ENCODE peak calls at places on chromosomes 11 and 22, in eight cellular contexts. K, D, N, O, L, S, T and X are unnamed samples.

GRCh38 chr11:15123849-15124248 is 9.1 kb downstream of the INSC start:
- DNase-seq in K (no peak), D (no peak), N (no peak), O (no peak), L (no peak), S (no peak), T (no peak), X (no peak)

GRCh38 chr11:61195710-61196109 is 7.6 kb upstream of the PGA3 start:
- DNase-seq in K (no peak), D (no peak), N (peak; percentile 83), O (no peak), L (no peak), S (no peak), T (no peak), X (no peak)

GRCh38 chr11:77287615-77288273 is 13.7 kb downstream of the GDPD4 start:
- DNase-seq in K (no peak), D (no peak), N (no peak), O (no peak), L (no peak), S (no peak), T (no peak), X (no peak)

GRCh38 chr11:134380785-134381184 is 31.3 kb downstream of the B3GAT1 start:
- DNase-seq in K (no peak), D (no peak), N (no peak), O (no peak), L (no peak), S (no peak), T (no peak), X (no peak)

GRCh38 chr22:25840883-25841282 is 98.9 kb downstream of the MYO18B start:
- DNase-seq in K (peak; percentile 42), D (no peak), N (no peak), O (no peak), L (no peak), S (peak; percentile 14), T (no peak), X (no peak)

GRCh38 chr11:85867751-85868150 is 12.6 kb downstream of the CCDC83 start:
- DNase-seq in K (no peak), D (no peak), N (no peak), O (no peak), L (no peak), S (no peak), T (no peak), X (no peak)

GRCh38 chr11:46597609-46598219 is 3.9 kb upstream of the AMBRA1 start:
- DNase-seq in K (no peak), D (no peak), N (no peak), O (no peak), L (no peak), S (no peak), T (no peak), X (no peak)

GRCh38 chr11:74820763-74821162 is 72.1 kb downstream of the RNF169 start:
- DNase-seq in K (no peak), D (no peak), N (no peak), O (no peak), L (no peak), S (no peak), T (no peak), X (no peak)

GRCh38 chr11:19323502-19323901 is 82.8 kb upstream of the E2F8 start:
- DNase-seq in K (no peak), D (no peak), N (no peak), O (no peak), L (no peak), S (no peak), T (no peak), X (no peak)

GRCh38 chr11:48210052-48210451 is 6.6 kb upstream of the OR4B1 start:
- DNase-seq in K (no peak), D (no peak), N (no peak), O (no peak), L (no peak), S (no peak), T (no peak), X (no peak)

GRCh38 chr11:85903811-85904210 is 48.6 kb downstream of the CCDC83 start:
- DNase-seq in K (no peak), D (no peak), N (no peak), O (no peak), L (no peak), S (no peak), T (no peak), X (no peak)

GRCh38 chr11:47938791-47939560 is 41.4 kb upstream of the PTPRJ start:
- DNase-seq in K (no peak), D (no peak), N (no peak), O (no peak), L (no peak), S (no peak), T (no peak), X (no peak)

GRCh38 chr11:21142007-21142406 is 472.6 kb downstream of the NELL1 start:
- DNase-seq in K (no peak), D (no peak), N (no peak), O (no peak), L (no peak), S (peak; percentile 56), T (no peak), X (no peak)

DNA sequence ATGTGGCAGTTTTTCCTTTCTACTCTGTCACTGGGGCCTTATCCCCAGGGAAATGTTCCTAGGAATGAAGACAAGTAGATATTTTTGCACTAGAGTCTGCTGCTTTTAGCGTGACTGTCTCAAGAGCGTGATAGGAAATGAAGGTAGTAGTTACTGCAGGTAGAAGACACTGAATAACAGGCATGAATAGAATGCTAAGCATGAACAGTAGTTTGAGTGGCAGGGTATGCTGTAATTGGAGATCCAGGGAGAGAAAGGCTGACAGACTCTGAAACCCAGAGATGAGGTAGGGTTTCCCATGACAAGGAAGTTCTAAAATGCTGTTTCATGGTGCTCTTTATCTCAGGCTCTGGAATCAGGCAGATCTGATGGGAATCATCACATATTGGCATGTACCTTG is 475.2 kb downstream of the NELL1 start:
- DNase-seq in K (no peak), D (no peak), N (no peak), O (no peak), L (no peak), S (no peak), T (no peak), X (no peak)
- TF ChIP-seq POLR2AphosphoS5 in K (no peak), D (no peak), N (no peak), O (no peak), L (no peak), S (no peak), T (no peak), X (no peak)

DNA sequence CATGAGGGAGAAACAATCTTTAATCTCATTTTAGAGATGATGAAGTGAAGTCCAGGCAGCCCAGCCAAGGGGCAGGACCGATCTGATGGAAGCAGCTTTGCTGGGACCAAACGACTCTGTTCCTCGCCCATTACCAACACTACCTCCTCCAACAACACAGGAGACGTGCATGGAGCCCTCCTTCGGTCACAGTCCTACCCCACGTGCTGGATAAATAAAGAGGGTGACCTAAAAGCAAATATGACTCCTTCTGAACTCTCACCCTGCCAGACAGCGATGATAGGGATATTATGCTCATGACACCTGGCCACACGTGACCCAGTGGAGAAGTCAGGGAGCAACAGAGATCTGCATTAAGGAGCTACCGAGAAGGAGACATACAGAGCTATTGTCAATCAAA is 26.0 kb downstream of the SCGB1A1 start:
- DNase-seq in K (no peak), D (no peak), N (no peak), O (peak; percentile 80), L (no peak), S (no peak), T (no peak), X (no peak)
- TF ChIP-seq POLR2A in K (no peak), D (no peak), N (no peak), O (no peak), L (no peak), S (no peak), T (no peak), X (no peak)

DNA sequence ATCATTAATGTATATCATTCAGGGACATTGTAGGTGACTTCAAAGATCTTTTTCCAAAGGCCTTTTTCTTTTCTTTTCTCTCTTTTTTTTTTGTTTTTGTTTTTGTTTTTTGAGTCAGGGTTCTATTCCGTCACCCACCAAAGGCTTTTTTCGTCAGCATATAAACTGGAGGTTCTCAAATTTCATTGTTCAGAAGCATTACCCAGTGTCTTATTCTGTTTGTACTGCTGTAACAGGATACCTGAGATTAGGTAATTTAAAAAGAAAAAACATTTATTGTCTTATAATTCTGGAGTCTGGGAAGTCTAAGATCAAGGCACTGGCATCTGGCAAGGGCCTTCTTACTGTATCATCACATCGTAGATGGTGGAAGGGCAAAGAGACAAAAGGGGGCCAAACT is 6.4 kb upstream of the SYT9 start:
- DNase-seq in K (no peak), D (no peak), N (no peak), O (no peak), L (no peak), S (no peak), T (no peak), X (no peak)
- TF ChIP-seq POLR2AphosphoS5 in K (no peak), D (no peak), N (no peak), O (no peak), L (no peak), S (no peak), T (no peak), X (no peak)

DNA sequence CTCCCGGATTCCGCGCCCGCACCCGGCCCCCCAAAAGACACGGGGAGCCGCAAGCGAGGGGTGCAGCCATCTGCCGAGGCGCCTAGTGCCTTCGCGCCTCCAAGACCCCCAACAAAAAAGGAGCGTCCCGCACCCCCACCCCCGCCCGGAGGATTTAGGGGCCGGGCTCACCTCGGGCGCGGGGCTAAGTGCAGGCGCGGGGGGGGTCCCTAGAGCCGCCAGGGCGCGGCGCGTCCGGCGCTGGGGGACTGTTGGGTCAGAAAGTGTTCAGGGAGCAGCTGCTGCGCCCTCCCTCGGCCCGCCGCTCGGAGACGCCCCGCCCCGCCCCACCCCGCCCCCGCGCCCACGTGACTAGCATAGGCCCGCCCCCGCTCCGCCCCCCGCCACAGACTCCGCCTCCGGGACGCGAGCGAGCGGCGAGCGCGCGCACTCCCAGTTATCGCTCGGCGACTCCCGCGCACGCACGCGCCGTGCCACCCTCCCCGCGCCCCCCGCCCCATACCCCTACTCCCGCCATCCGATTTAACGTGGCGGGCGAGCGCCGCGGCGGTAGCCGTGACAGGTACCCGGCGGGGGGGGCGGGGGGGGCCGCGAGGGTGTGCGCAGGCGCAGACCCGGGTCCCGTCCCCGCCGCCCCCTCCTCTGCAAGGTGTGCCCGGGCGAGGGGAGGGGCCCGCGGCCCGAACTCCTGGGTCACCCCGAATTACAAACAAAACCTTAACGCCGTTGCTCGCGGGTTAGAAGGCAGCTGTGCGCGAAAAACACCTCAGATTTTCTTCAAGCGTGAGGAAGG is 56.2 kb downstream of the KCNJ4 start:
- DNase-seq in K (peak; percentile 95), D (peak; percentile 89), N (peak; percentile 92), O (peak; percentile 91), L (peak; percentile 86), S (peak; percentile 94), T (peak; percentile 90), X (peak; percentile 91)
- TF ChIP-seq POLR2A in K (no peak), D (peak; percentile 90), N (no peak), O (peak; percentile 74), L (peak; percentile 84), S (peak; percentile 58), T (no peak), X (peak; percentile 83)

DNA sequence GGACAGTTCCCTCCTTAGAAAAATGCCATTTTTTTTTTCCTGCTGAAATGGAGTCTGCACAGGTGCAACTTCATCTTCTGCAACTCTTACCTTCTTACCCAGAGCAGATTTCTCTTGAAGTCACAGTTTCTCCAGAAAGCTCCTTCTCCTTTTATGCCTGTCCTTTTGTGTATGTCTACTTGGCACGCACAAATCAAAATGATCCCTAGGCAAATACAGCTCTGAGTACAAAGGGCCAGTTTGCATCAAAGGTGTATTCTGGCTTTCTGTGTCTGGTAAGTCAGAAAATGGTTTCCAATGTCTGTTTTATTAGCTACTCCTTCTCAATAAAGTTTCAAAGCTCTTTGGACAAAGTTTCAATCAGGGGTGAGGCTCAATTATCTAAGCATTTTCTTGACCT is 2.5 kb downstream of the CLDN25 start:
- DNase-seq in K (no peak), D (no peak), N (no peak), O (no peak), L (no peak), S (no peak), T (no peak), X (no peak)
- TF ChIP-seq POLR2AphosphoS5 in K (no peak), D (no peak), N (no peak), O (no peak), L (no peak), S (no peak), T (no peak), X (no peak)